ENCODE peak calls at places on chromosomes 2 and 18, in eight cellular contexts. Q, A, J, I, V, L, Y and C are unnamed samples.

GRCh38 chr2:166653185-166653813 is 159.2 kb upstream of the SCN7A start:
- DNase-seq in L (no peak), J (peak), V (no peak), Y (peak), Q (no peak), I (no peak), A (peak), C (no peak)

GRCh38 chr18:383135-383534 is 115.3 kb upstream of the THOC1 start:
- DNase-seq in A (peak), Y (no peak), V (no peak), L (no peak), J (no peak), I (no peak), Q (no peak), C (no peak)

GRCh38 chr2:203580846-203581245 is 45.7 kb upstream of the RAPH1 start:
- DNase-seq in J (no peak), A (no peak), Q (no peak), Y (no peak), I (no peak), V (no peak), L (no peak), C (no peak)

GRCh38 chr2:172113617-172114016 is 10.9 kb upstream of the DLX2 start:
- DNase-seq in A (peak), Y (no peak), I (no peak), L (no peak), J (peak), Q (no peak), V (no peak), C (no peak)

GRCh38 chr2:108534577-108535379 is 508 bp downstream of the LIMS1 start:
- DNase-seq in L (peak), V (no peak), I (no peak), Q (no peak), J (peak), A (no peak), Y (no peak), C (no peak)

GRCh38 chr18:35938158-35938557 is 34.3 kb upstream of the RMP24 start:
- DNase-seq in A (peak), V (no peak), L (no peak), Q (no peak), J (no peak), Y (no peak), I (no peak), C (no peak)

GRCh38 chr18:64659186-64659585 is 510.3 kb upstream of the LINC00305 start:
- DNase-seq in Q (no peak), J (no peak), L (no peak), I (no peak), A (no peak), Y (no peak), V (no peak), C (no peak)

GRCh38 chr2:56209701-56210100 is 25.9 kb downstream of the CCDC85A start:
- DNase-seq in Q (no peak), A (no peak), Y (no peak), I (no peak), L (no peak), V (no peak), J (no peak), C (no peak)

GRCh38 chr2:54903736-54904554 is 146.3 kb downstream of the RTN4 start:
- DNase-seq in V (no peak), Q (peak), Y (peak), A (peak), J (peak), L (peak), I (no peak), C (peak)

GRCh38 chr18:3450358-3451107 is 561 bp downstream of the TGIF1 start:
- DNase-seq in Y (no peak), A (peak), Q (peak), L (peak), J (peak), V (peak), I (peak), C (peak)

GRCh38 chr18:74251297-74252031 is 40.3 kb downstream of the CYB5A start:
- DNase-seq in Q (no peak), J (peak), L (no peak), Y (peak), I (no peak), A (peak), V (no peak), C (no peak)

GRCh38 chr2:215613265-215613664 is 177.4 kb upstream of the FN1 start:
- DNase-seq in Y (no peak), J (no peak), Q (no peak), V (no peak), I (no peak), A (peak), L (no peak), C (no peak)

GRCh38 chr2:193963472-193964119 is 1693.4 kb upstream of the SLC39A10 start:
- DNase-seq in L (peak), V (no peak), Y (no peak), A (no peak), J (peak), I (no peak), Q (no peak), C (no peak)
- TF ChIP-seq CTCF in L (no peak), V (no peak), Y (peak), A (no peak), J (peak), I (no peak), Q (no peak), C (no peak)

GRCh38 chr2:222270436-222270835 is 28.4 kb downstream of the PAX3 start:
- DNase-seq in I (no peak), V (no peak), A (no peak), L (no peak), J (no peak), Y (no peak), Q (no peak), C (no peak)
- TF ChIP-seq CTCF in I (no peak), V (no peak), A (no peak), L (no peak), J (no peak), Y (no peak), Q (no peak), C (no peak)

DNA sequence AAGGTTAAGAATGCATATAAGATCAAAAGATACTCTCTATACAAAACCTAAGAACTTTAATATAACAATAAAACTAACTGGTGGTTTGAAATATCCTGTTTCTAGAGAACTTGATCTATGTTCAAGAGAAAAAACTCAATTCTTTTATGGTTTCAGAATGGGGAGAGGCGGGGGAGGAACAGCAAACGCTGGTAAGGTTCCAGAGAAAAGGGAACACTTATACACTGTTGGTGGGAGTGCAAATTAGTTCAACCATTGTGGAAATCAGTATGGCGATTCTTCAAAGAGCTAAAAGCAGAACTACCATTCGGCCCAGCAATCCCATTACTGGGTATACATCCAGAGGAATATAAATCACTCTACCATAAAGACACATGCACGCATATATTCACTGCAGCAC is 17.2 kb downstream of the FAM98A start:
- DNase-seq in I (no peak), A (no peak), Y (no peak), Q (no peak), V (no peak), J (no peak), L (no peak), C (no peak)
- TF ChIP-seq CTCF in I (no peak), A (no peak), Y (no peak), Q (no peak), V (no peak), J (no peak), L (no peak), C (no peak)

DNA sequence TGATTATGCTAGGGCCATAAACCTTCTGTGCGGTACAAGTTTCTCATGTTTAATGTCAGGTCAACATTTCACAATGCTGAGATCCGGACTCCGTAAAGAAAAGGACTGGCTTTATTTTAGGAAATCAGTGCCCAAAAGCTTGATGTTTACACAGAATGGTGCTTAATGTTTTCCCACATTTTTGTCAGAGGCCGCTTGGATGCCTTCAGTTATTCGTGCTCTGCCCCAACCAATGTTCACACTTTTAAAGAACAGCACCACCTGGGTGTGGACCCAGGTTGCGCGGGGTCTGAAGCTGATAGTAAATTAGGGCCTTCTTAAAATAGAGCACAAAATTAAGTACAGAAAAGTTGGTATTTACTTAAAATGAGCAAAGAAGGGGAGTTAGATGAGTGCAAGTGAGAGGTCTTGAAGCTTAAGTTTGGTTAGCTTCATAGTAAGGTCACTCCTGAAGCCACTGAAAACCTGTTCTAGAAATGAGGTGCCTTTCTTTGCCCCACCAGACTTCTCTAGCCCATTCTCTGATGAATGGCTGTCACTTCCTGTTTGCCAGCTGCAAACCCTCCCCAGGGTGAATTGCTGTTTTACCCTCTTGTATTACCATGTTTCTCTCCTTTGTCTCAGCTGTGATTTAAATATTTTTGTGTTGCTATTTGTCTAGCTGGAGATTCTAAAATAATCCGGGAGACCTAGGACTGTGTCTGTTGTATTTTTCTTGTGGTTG is 20.5 kb downstream of the SLC3A1 start:
- DNase-seq in L (no peak), V (no peak), Q (no peak), Y (no peak), I (no peak), J (no peak), A (no peak), C (no peak)
- TF ChIP-seq CTCF in L (no peak), V (no peak), Q (no peak), Y (peak), I (no peak), J (peak), A (no peak), C (no peak)

GRCh38 chr2:184308706-184309105 is 289.6 kb upstream of the ZNF804A start:
- DNase-seq in V (no peak), J (no peak), Q (no peak), A (no peak), L (no peak), Y (no peak), I (no peak), C (no peak)

GRCh38 chr2:184316911-184317310 is 281.4 kb upstream of the ZNF804A start:
- DNase-seq in I (no peak), J (no peak), A (no peak), L (no peak), V (no peak), Q (no peak), Y (no peak), C (no peak)

GRCh38 chr2:184314829-184315228 is 283.5 kb upstream of the ZNF804A start:
- DNase-seq in Y (no peak), L (no peak), A (no peak), I (no peak), Q (no peak), V (no peak), J (no peak), C (no peak)

GRCh38 chr2:184312970-184313369 is 285.4 kb upstream of the ZNF804A start:
- DNase-seq in A (no peak), I (no peak), V (no peak), J (no peak), Q (no peak), Y (no peak), L (no peak), C (no peak)
- TF ChIP-seq CTCF in A (no peak), I (no peak), V (no peak), J (no peak), Q (no peak), Y (no peak), L (no peak), C (no peak)

GRCh38 chr2:120587326-120587996 is 148.2 kb upstream of the GLI2 start:
- DNase-seq in Y (no peak), A (no peak), L (no peak), Q (peak), I (no peak), J (no peak), V (no peak), C (no peak)
- TF ChIP-seq CTCF in Y (no peak), A (no peak), L (no peak), Q (no peak), I (no peak), J (no peak), V (no peak), C (no peak)

GRCh38 chr18:25915907-25916306 is 174.5 kb downstream of the SS18 start:
- DNase-seq in L (no peak), A (no peak), J (no peak), Q (no peak), Y (no peak), V (no peak), I (no peak), C (no peak)
- TF ChIP-seq CTCF in L (no peak), A (peak), J (no peak), Q (no peak), Y (peak), V (no peak), I (no peak), C (no peak)